ENCODE peak calls at places on chromosomes 7 and 10, in eight cellular contexts. L is CD8-positive, alpha-beta T cell; A is upper lobe of right lung; W is cardiac muscle cell; O is lower lobe of right lung; H is body of pancreas; S is IMR-90; T is Caco-2. Y is an unnamed sample. For H3K27me3, the result is how much of the 10 kb centered on the place peaks cover.

GRCh38 chr10:97498841-97499560 is at the start of gene UBTD1:
- DNase-seq in L (peak), A (peak), W (peak), O (peak), H (peak), S (peak), T (peak), Y (peak)

GRCh38 chr7:68187549-68187948 is 1190.9 kb downstream of the TYW1 start:
- DNase-seq in L (no peak), A (no peak), W (no peak), O (no peak), H (no peak), S (no peak), T (no peak), Y (no peak)

GRCh38 chr10:81127931-81128330 is 590.2 kb downstream of the SH2D4B start:
- DNase-seq in L (no peak), A (no peak), W (no peak), O (no peak), H (no peak), S (no peak), T (no peak), Y (no peak)

GRCh38 chr10:96719850-96720421 is 378 bp downstream of the PIK3AP1 start:
- DNase-seq in L (peak), A (peak), W (peak), O (peak), H (peak), S (no peak), T (peak), Y (no peak)

GRCh38 chr10:32059472-32059871 is 3.2 kb upstream of the KIF5B start:
- DNase-seq in L (no peak), A (no peak), W (no peak), O (no peak), H (no peak), S (no peak), T (peak), Y (no peak)

GRCh38 chr7:11706666-11707605 is 125.1 kb downstream of the THSD7A start:
- DNase-seq in L (no peak), A (no peak), W (no peak), O (no peak), H (peak), S (no peak), T (no peak), Y (no peak)

GRCh38 chr7:44618045-44618444 is 11.6 kb downstream of the OGDH start:
- DNase-seq in L (no peak), A (no peak), W (no peak), O (no peak), H (no peak), S (no peak), T (no peak), Y (no peak)

GRCh38 chr10:61981460-61981859 is 80.0 kb downstream of the ARID5B start:
- DNase-seq in L (no peak), A (no peak), W (no peak), O (no peak), H (no peak), S (no peak), T (no peak), Y (peak)

GRCh38 chr10:80268938-80269588 is 20.4 kb downstream of the MAT1A start:
- DNase-seq in L (no peak), A (no peak), W (no peak), O (no peak), H (no peak), S (no peak), T (no peak), Y (no peak)

GRCh38 chr7:134031835-134032617 is 95.1 kb upstream of the LRGUK start:
- DNase-seq in L (no peak), A (no peak), W (peak), O (no peak), H (no peak), S (peak), T (no peak), Y (no peak)

GRCh38 chr10:119803264-119803663 is 69.4 kb downstream of the MCMBP start:
- DNase-seq in L (no peak), A (no peak), W (no peak), O (no peak), H (no peak), S (peak), T (no peak), Y (no peak)

GRCh38 chr7:41222704-41223103 is 480.2 kb downstream of the INHBA start:
- DNase-seq in L (no peak), A (no peak), W (no peak), O (no peak), H (no peak), S (peak), T (no peak), Y (no peak)

GRCh38 chr10:71263376-71263775 is 51.0 kb downstream of the UNC5B start:
- DNase-seq in L (no peak), A (no peak), W (peak), O (no peak), H (no peak), S (no peak), T (no peak), Y (no peak)

GRCh38 chr7:143393267-143394041 is 12.3 kb downstream of the ZYX start:
- DNase-seq in L (no peak), A (no peak), W (no peak), O (no peak), H (peak), S (peak), T (no peak), Y (no peak)

GRCh38 chr10:55160904-55161303 is 359.9 kb upstream of the PCDH15 start:
- DNase-seq in L (no peak), A (no peak), W (no peak), O (no peak), H (no peak), S (no peak), T (no peak), Y (no peak)

GRCh38 chr7:132611056-132611455 is 34.8 kb upstream of the PLXNA4 start:
- DNase-seq in L (no peak), A (no peak), W (no peak), O (no peak), H (no peak), S (no peak), T (no peak), Y (no peak)

GRCh38 chr10:79116801-79117723 is 48.3 kb downstream of the ZMIZ1 start:
- DNase-seq in L (no peak), A (peak), W (peak), O (peak), H (peak), S (peak), T (no peak), Y (no peak)

GRCh38 chr7:25665346-25665745 is 437.1 kb upstream of the NPVF start:
- DNase-seq in L (no peak), A (no peak), W (no peak), O (no peak), H (no peak), S (no peak), T (no peak), Y (no peak)

GRCh38 chr7:139681812-139682135 is 96.0 kb downstream of the HIPK2 start:
- DNase-seq in L (no peak), A (no peak), W (no peak), O (no peak), H (no peak), S (no peak), T (no peak), Y (no peak)

GRCh38 chr10:4686644-4686996 is 139.4 kb upstream of the AKR1E2 start:
- DNase-seq in L (no peak), A (no peak), W (no peak), O (no peak), H (peak), S (peak), T (no peak), Y (peak)

GRCh38 chr10:35217458-35217857 is 90.8 kb downstream of the CREM start:
- DNase-seq in L (no peak), A (no peak), W (peak), O (no peak), H (no peak), S (no peak), T (no peak), Y (no peak)

GRCh38 chr7:44057181-44057848 is 8.1 kb downstream of the PGAM2 start:
- DNase-seq in L (no peak), A (peak), W (no peak), O (no peak), H (no peak), S (no peak), T (peak), Y (no peak)

GRCh38 chr7:107122483-107122882 is 46.3 kb upstream of the HBP1 start:
- DNase-seq in L (no peak), A (no peak), W (no peak), O (no peak), H (no peak), S (peak), T (no peak), Y (no peak)

GRCh38 chr7:49788455-49789059 is 15.1 kb downstream of the VWC2 start:
- DNase-seq in L (no peak), A (no peak), W (no peak), O (no peak), H (no peak), S (no peak), T (no peak), Y (no peak)

DNA sequence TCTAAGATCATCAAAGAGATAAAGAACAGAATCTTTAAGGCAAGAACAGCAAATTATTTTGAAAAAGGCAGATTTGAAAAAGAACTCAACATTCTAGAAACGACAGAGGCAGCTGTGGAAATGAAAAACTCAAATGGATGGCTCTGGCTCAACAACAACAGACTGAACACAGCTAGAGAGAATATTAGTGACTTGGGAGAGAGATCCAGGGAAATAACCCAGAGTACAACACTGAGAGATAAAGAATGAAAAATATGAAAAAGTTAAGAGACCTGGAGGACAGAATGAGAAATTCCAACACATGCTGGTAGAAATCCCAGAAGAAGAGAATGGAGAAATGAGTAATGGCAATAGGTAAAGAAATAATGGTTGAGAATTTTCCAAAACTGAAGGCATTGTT is 17.9 kb upstream of the ZNF777 start:
- DNase-seq in L (no peak), A (no peak), W (no peak), O (no peak), H (no peak), S (no peak), T (no peak), Y (no peak)
- H3K4me3 ChIP-seq in L (no peak), A (no peak), W (no peak), O (no peak), H (no peak), S (no peak), T (no peak), Y (no peak)

GRCh38 chr10:91908358-91909177 is 718 bp downstream of the FGFBP3 start:
- DNase-seq in L (peak), A (peak), W (peak), O (peak), H (peak), S (peak), T (peak), Y (peak)
- H3K27me3 ChIP-seq in L (under half), A (under half), W (under half), O (under half), H (under half), S (under half), T (under half), Y (under half)

GRCh38 chr10:22599636-22600228 is 114.6 kb downstream of the PIP4K2A start:
- DNase-seq in L (no peak), A (no peak), W (no peak), O (no peak), H (no peak), S (no peak), T (no peak), Y (no peak)
- H3K4me3 ChIP-seq in L (no peak), A (no peak), W (no peak), O (no peak), H (no peak), S (no peak), T (no peak), Y (no peak)

GRCh38 chr7:1322240-1323110 is 89.8 kb downstream of the UNCX start:
- DNase-seq in L (no peak), A (no peak), W (no peak), O (no peak), H (no peak), S (no peak), T (no peak), Y (no peak)
- H3K27me3 ChIP-seq in L (under half), A (half or more), W (under half), O (half or more), H (under half), S (under half), T (under half), Y (half or more)

GRCh38 chr10:130138479-130138866 is 2.3 kb downstream of the GLRX3 start:
- DNase-seq in L (no peak), A (no peak), W (no peak), O (no peak), H (peak), S (peak), T (peak), Y (peak)
- H3K4me3 ChIP-seq in L (no peak), A (no peak), W (no peak), O (no peak), H (no peak), S (no peak), T (no peak), Y (peak)

DNA sequence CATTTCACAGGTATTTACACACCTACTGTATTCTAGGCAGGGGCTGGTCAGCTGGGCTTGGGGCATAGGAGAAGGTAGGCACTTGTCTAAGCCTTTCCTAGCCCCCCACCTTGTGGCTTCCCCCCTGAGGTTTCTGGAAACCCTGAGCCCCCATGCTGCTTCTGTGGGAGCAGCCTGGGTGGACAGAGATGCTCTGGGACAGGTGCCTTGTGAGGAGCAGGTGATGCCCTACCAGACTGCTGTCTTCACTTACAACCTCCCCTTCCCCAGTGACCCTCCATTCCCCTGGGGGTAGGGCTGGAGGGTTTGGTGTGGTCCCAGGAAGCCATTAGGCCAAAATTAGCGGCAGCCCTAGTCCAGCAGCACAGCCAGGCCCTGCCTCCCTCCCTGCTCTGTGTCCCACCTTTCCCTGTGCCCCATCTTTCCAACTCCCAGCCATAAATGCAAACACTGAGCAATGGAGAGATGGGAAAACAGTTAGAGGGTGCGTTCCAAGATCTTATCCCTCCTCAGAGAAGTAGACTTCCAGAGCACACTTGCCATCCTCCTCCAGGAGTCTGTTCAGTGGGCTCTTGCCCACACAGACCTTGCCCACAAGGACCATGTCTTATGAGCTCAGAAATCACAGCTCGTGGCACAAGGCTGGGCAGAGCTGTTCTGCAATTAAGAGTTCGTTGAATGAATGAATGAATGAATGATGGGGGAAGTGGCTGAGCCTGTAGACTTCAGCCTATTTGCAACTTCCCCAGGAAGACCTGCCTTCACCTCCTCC is 1.4 kb upstream of the FGF8 start:
- DNase-seq in L (no peak), A (no peak), W (no peak), O (no peak), H (no peak), S (no peak), T (peak), Y (no peak)
- H3K27me3 ChIP-seq in L (under half), A (half or more), W (under half), O (half or more), H (under half), S (half or more), T (under half), Y (under half)

DNA sequence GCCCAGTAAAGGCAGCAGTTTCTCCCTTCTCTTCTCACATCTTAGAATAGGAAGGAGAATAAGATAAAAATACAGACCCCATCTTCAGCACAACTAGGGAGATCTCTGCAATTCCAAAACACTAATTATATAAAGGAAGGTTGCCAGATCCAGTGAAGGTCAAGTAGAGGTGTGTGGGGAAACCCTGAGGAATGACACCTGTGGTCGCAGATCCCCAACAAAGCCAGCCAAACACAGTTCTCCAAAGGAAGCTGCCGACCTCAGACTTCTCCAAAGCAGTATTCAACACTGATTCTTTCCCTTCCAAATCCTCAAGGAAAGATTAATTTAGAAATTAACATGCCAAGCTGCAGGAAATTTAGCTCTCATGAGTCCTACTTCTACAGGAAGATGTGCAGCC is 62.9 kb upstream of the OIT3 start:
- DNase-seq in L (no peak), A (no peak), W (no peak), O (no peak), H (peak), S (no peak), T (no peak), Y (no peak)
- H3K4me3 ChIP-seq in L (no peak), A (no peak), W (no peak), O (no peak), H (no peak), S (no peak), T (no peak), Y (no peak)

Y was measured in PC-9.